ENCODE peak calls at places on chromosomes 6 and 20, in seven cellular contexts. One of them, this sample, is unnamed. For H3K27me3, the result is how much of the 10 kb centered on the place peaks cover.

GRCh38 chr6:164749126-164749758 is 560.2 kb downstream of the C6orf118 start:
- DNase-seq in breast epithelium: no peak
- DNase-seq in SK-N-SH: peak
- DNase-seq in left lung: no peak
- DNase-seq in psoas muscle: no peak
- DNase-seq in PC-9: no peak
- DNase-seq in esophagus squamous epithelium: no peak
- DNase-seq in this sample: no peak

GRCh38 chr6:62283828-62284411 is 2.1 kb downstream of the KHDRBS2 start:
- DNase-seq in psoas muscle: no peak
- DNase-seq in esophagus squamous epithelium: no peak
- DNase-seq in SK-N-SH: peak
- DNase-seq in PC-9: no peak
- DNase-seq in breast epithelium: no peak
- DNase-seq in left lung: no peak
- DNase-seq in this sample: no peak

GRCh38 chr6:153038378-153038777 is 35.9 kb upstream of the MTRF1L start:
- DNase-seq in PC-9: no peak
- DNase-seq in breast epithelium: no peak
- DNase-seq in psoas muscle: no peak
- DNase-seq in SK-N-SH: no peak
- DNase-seq in esophagus squamous epithelium: no peak
- DNase-seq in left lung: no peak
- DNase-seq in this sample: no peak

GRCh38 chr6:53326372-53327016 is 22.3 kb downstream of the ELOVL5 start:
- DNase-seq in left lung: peak
- DNase-seq in PC-9: peak
- DNase-seq in breast epithelium: peak
- DNase-seq in psoas muscle: no peak
- DNase-seq in SK-N-SH: no peak
- DNase-seq in esophagus squamous epithelium: no peak
- DNase-seq in this sample: no peak

GRCh38 chr20:56391596-56392281 is at the start of gene AURKA:
- DNase-seq in left lung: no peak
- DNase-seq in SK-N-SH: no peak
- DNase-seq in breast epithelium: no peak
- DNase-seq in psoas muscle: no peak
- DNase-seq in esophagus squamous epithelium: no peak
- DNase-seq in PC-9: no peak
- DNase-seq in this sample: no peak

GRCh38 chr6:28817808-28818145 is 106.0 kb downstream of the TRIM27 start:
- DNase-seq in PC-9: no peak
- DNase-seq in psoas muscle: no peak
- DNase-seq in esophagus squamous epithelium: no peak
- DNase-seq in SK-N-SH: no peak
- DNase-seq in left lung: no peak
- DNase-seq in breast epithelium: no peak
- DNase-seq in this sample: no peak

GRCh38 chr20:17985388-17986018 is 16.7 kb downstream of the MGME1 start:
- DNase-seq in left lung: no peak
- DNase-seq in psoas muscle: no peak
- DNase-seq in esophagus squamous epithelium: no peak
- DNase-seq in PC-9: no peak
- DNase-seq in SK-N-SH: no peak
- DNase-seq in breast epithelium: no peak
- DNase-seq in this sample: no peak

GRCh38 chr20:49786671-49787370 is 25.8 kb upstream of the SLC9A8 start:
- DNase-seq in PC-9: no peak
- DNase-seq in left lung: no peak
- DNase-seq in SK-N-SH: no peak
- DNase-seq in breast epithelium: no peak
- DNase-seq in esophagus squamous epithelium: no peak
- DNase-seq in psoas muscle: no peak
- DNase-seq in this sample: no peak

GRCh38 chr6:25006075-25006474 is 70.3 kb upstream of the RIPOR2 start:
- DNase-seq in esophagus squamous epithelium: no peak
- DNase-seq in psoas muscle: no peak
- DNase-seq in PC-9: no peak
- DNase-seq in breast epithelium: no peak
- DNase-seq in left lung: no peak
- DNase-seq in SK-N-SH: no peak
- DNase-seq in this sample: no peak

GRCh38 chr20:57392512-57393271 is 1.5 kb downstream of the RBM38 start:
- DNase-seq in left lung: peak
- DNase-seq in psoas muscle: peak
- DNase-seq in esophagus squamous epithelium: no peak
- DNase-seq in PC-9: no peak
- DNase-seq in breast epithelium: peak
- DNase-seq in SK-N-SH: no peak
- DNase-seq in this sample: peak

GRCh38 chr6:43097098-43097489 is 21.0 kb downstream of the PTK7 start:
- DNase-seq in esophagus squamous epithelium: no peak
- DNase-seq in psoas muscle: no peak
- DNase-seq in left lung: no peak
- DNase-seq in SK-N-SH: peak
- DNase-seq in PC-9: no peak
- DNase-seq in breast epithelium: no peak
- DNase-seq in this sample: no peak

GRCh38 chr6:47044418-47044817 is 2.3 kb upstream of the ADGRF1 start:
- DNase-seq in psoas muscle: no peak
- DNase-seq in SK-N-SH: no peak
- DNase-seq in left lung: no peak
- DNase-seq in PC-9: peak
- DNase-seq in esophagus squamous epithelium: no peak
- DNase-seq in breast epithelium: no peak
- DNase-seq in this sample: no peak

GRCh38 chr20:23623666-23624065 is 14.1 kb downstream of the CST3 start:
- DNase-seq in left lung: no peak
- DNase-seq in esophagus squamous epithelium: no peak
- DNase-seq in SK-N-SH: no peak
- DNase-seq in PC-9: no peak
- DNase-seq in psoas muscle: no peak
- DNase-seq in breast epithelium: no peak
- DNase-seq in this sample: no peak

GRCh38 chr20:13268943-13269342 is 47.9 kb downstream of the ISM1 start:
- DNase-seq in SK-N-SH: no peak
- DNase-seq in PC-9: no peak
- DNase-seq in esophagus squamous epithelium: no peak
- DNase-seq in psoas muscle: no peak
- DNase-seq in left lung: no peak
- DNase-seq in breast epithelium: no peak
- DNase-seq in this sample: no peak

GRCh38 chr20:41394931-41395668 is 28.5 kb upstream of the EMILIN3 start:
- DNase-seq in psoas muscle: no peak
- DNase-seq in PC-9: no peak
- DNase-seq in esophagus squamous epithelium: no peak
- DNase-seq in left lung: no peak
- DNase-seq in breast epithelium: no peak
- DNase-seq in SK-N-SH: no peak
- DNase-seq in this sample: no peak

GRCh38 chr6:127471379-127472255 is 12.4 kb upstream of the KIAA0408 start:
- DNase-seq in psoas muscle: no peak
- DNase-seq in breast epithelium: no peak
- DNase-seq in SK-N-SH: no peak
- DNase-seq in left lung: no peak
- DNase-seq in esophagus squamous epithelium: no peak
- DNase-seq in PC-9: no peak
- DNase-seq in this sample: no peak

GRCh38 chr6:27611451-27611850 is 138.5 kb upstream of the ZNF184 start:
- DNase-seq in breast epithelium: no peak
- DNase-seq in PC-9: no peak
- DNase-seq in SK-N-SH: no peak
- DNase-seq in left lung: no peak
- DNase-seq in esophagus squamous epithelium: no peak
- DNase-seq in psoas muscle: no peak
- DNase-seq in this sample: no peak

GRCh38 chr6:32685603-32686002 is 19.1 kb upstream of the HLA-DQB1 start:
- DNase-seq in PC-9: no peak
- DNase-seq in psoas muscle: no peak
- DNase-seq in SK-N-SH: no peak
- DNase-seq in left lung: no peak
- DNase-seq in breast epithelium: no peak
- DNase-seq in esophagus squamous epithelium: no peak
- DNase-seq in this sample: no peak

GRCh38 chr20:479487-479886 is 17.2 kb upstream of the TBC1D20 start:
- DNase-seq in breast epithelium: no peak
- DNase-seq in esophagus squamous epithelium: no peak
- DNase-seq in psoas muscle: no peak
- DNase-seq in PC-9: no peak
- DNase-seq in SK-N-SH: no peak
- DNase-seq in left lung: no peak
- DNase-seq in this sample: no peak

GRCh38 chr6:31776563-31776960 is 566 bp downstream of the VWA7 start:
- DNase-seq in PC-9: no peak
- DNase-seq in psoas muscle: no peak
- DNase-seq in left lung: no peak
- DNase-seq in breast epithelium: no peak
- DNase-seq in SK-N-SH: no peak
- DNase-seq in esophagus squamous epithelium: no peak
- DNase-seq in this sample: no peak

GRCh38 chr20:14925286-14925685 is 587.9 kb upstream of the FLRT3 start:
- DNase-seq in breast epithelium: no peak
- DNase-seq in left lung: no peak
- DNase-seq in PC-9: no peak
- DNase-seq in SK-N-SH: no peak
- DNase-seq in psoas muscle: no peak
- DNase-seq in esophagus squamous epithelium: no peak
- DNase-seq in this sample: no peak

GRCh38 chr20:39016076-39016475 is 53.9 kb downstream of the DHX35 start:
- DNase-seq in left lung: no peak
- DNase-seq in psoas muscle: no peak
- DNase-seq in esophagus squamous epithelium: no peak
- DNase-seq in PC-9: peak
- DNase-seq in SK-N-SH: no peak
- DNase-seq in breast epithelium: no peak
- DNase-seq in this sample: no peak

GRCh38 chr6:6654599-6655575 is 66.4 kb downstream of the LY86 start:
- DNase-seq in esophagus squamous epithelium: no peak
- DNase-seq in PC-9: no peak
- DNase-seq in breast epithelium: no peak
- DNase-seq in psoas muscle: no peak
- DNase-seq in left lung: peak
- DNase-seq in SK-N-SH: no peak
- DNase-seq in this sample: no peak

GRCh38 chr6:151680846-151681425 is 126.5 kb upstream of the ESR1 start:
- DNase-seq in SK-N-SH: no peak
- DNase-seq in left lung: no peak
- DNase-seq in esophagus squamous epithelium: no peak
- DNase-seq in PC-9: no peak
- DNase-seq in breast epithelium: no peak
- DNase-seq in psoas muscle: no peak
- DNase-seq in this sample: no peak

GRCh38 chr6:106182455-106182854 is 96.3 kb downstream of the PRDM1 start:
- DNase-seq in SK-N-SH: no peak
- DNase-seq in psoas muscle: no peak
- DNase-seq in breast epithelium: no peak
- DNase-seq in left lung: no peak
- DNase-seq in esophagus squamous epithelium: no peak
- DNase-seq in PC-9: no peak
- DNase-seq in this sample: no peak

GRCh38 chr6:144778773-144779531 is 493.8 kb downstream of the UTRN start:
- DNase-seq in PC-9: no peak
- DNase-seq in esophagus squamous epithelium: no peak
- DNase-seq in SK-N-SH: no peak
- DNase-seq in left lung: no peak
- DNase-seq in psoas muscle: no peak
- DNase-seq in breast epithelium: no peak
- DNase-seq in this sample: no peak

GRCh38 chr6:139926711-139927110 is 552.3 kb upstream of the CITED2 start:
- DNase-seq in esophagus squamous epithelium: no peak
- DNase-seq in left lung: no peak
- DNase-seq in breast epithelium: no peak
- DNase-seq in psoas muscle: no peak
- DNase-seq in PC-9: no peak
- DNase-seq in SK-N-SH: no peak
- DNase-seq in this sample: no peak
- H3K27ac ChIP-seq in esophagus squamous epithelium: no peak
- H3K27ac ChIP-seq in left lung: no peak
- H3K27ac ChIP-seq in breast epithelium: no peak
- H3K27ac ChIP-seq in psoas muscle: no peak
- H3K27ac ChIP-seq in PC-9: no peak
- H3K27ac ChIP-seq in SK-N-SH: peak
- H3K27ac ChIP-seq in this sample: no peak

DNA sequence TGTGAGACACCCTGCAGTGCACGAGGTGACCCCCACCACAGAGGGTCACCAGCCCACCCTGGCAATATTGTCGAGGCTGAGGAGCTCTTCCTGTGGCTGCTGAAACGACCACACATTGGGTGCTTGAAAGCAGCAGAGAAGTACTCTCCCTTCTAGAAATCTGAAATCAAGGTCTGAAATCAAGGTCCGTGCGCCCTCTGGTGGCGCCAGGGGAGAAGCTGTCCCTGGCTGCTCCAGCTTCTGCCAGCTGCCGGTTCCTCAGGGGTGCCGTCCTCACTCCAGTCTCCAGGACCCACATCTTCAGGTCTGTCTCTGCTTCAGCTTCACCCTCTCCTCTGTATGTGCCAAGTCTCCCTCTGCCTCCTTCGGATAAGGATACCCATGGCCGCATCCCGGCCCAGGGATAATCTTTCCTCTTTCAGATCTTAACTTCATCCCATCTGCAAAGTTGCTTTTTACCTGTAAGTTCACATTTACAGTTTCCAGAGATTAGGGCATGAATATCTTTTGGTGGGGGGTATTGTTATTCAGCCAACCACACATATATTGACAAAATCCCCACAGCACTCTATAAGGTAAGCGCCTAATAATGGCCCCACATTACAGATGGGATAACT is 108.3 kb upstream of the PHACTR3 start:
- DNase-seq in breast epithelium: peak
- DNase-seq in SK-N-SH: peak
- DNase-seq in PC-9: peak
- DNase-seq in left lung: peak
- DNase-seq in psoas muscle: peak
- DNase-seq in esophagus squamous epithelium: no peak
- DNase-seq in this sample: peak
- H3K27me3 ChIP-seq in breast epithelium: under half
- H3K27me3 ChIP-seq in SK-N-SH: under half
- H3K27me3 ChIP-seq in PC-9: half or more
- H3K27me3 ChIP-seq in left lung: under half
- H3K27me3 ChIP-seq in psoas muscle: under half
- H3K27me3 ChIP-seq in esophagus squamous epithelium: half or more
- H3K27me3 ChIP-seq in this sample: under half

DNA sequence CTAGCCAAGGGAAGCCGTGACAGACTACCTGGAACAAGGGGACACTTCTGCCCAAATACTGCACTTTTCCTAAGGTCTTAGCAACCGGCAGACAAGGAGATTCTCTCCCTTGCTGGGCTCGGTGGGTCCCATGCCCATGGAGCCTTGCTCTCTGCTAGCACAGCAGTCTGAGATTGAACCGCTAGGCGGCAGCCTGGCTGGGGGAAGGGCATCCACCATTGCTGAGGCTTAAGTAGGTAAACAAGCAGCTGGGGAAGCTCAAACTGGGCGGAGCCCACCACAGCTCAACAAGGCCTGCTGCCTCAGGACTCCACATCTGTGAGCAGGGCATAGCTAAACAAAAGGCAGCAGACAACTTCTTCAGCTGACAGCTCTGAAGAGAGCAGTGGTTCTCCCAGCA is 87.8 kb upstream of the ASCC3 start:
- DNase-seq in SK-N-SH: no peak
- DNase-seq in PC-9: no peak
- DNase-seq in psoas muscle: no peak
- DNase-seq in left lung: no peak
- DNase-seq in esophagus squamous epithelium: no peak
- DNase-seq in breast epithelium: no peak
- DNase-seq in this sample: no peak
- TF ChIP-seq CTCF in SK-N-SH: no peak
- TF ChIP-seq CTCF in PC-9: no peak
- TF ChIP-seq CTCF in psoas muscle: no peak
- TF ChIP-seq CTCF in left lung: no peak
- TF ChIP-seq CTCF in esophagus squamous epithelium: no peak
- TF ChIP-seq CTCF in breast epithelium: no peak
- TF ChIP-seq CTCF in this sample: no peak

GRCh38 chr6:34086558-34086957 is 59.3 kb downstream of the GRM4 start:
- DNase-seq in psoas muscle: no peak
- DNase-seq in SK-N-SH: no peak
- DNase-seq in left lung: no peak
- DNase-seq in breast epithelium: no peak
- DNase-seq in PC-9: no peak
- DNase-seq in esophagus squamous epithelium: no peak
- DNase-seq in this sample: no peak
- H3K27ac ChIP-seq in psoas muscle: no peak
- H3K27ac ChIP-seq in SK-N-SH: no peak
- H3K27ac ChIP-seq in left lung: no peak
- H3K27ac ChIP-seq in breast epithelium: no peak
- H3K27ac ChIP-seq in PC-9: no peak
- H3K27ac ChIP-seq in esophagus squamous epithelium: no peak
- H3K27ac ChIP-seq in this sample: no peak